ENCODE peak calls at places on chromosomes 5 and 9, in eight cellular contexts. P is stomach, G is upper lobe of left lung, F is transverse colon, S is H1, U is K562, J is HepG2, D is esophagus muscularis mucosa. M is an unnamed sample.

GRCh38 chr9:116087246-116087645 is 66.3 kb upstream of the PAPPA start:
- DNase-seq in P (peak; percentile 26), G (no peak), F (no peak), S (no peak), U (no peak), J (no peak), D (no peak), M (no peak)

GRCh38 chr9:8651830-8652229 is 852.3 kb upstream of the DMAC1 start:
- DNase-seq in P (no peak), G (no peak), F (no peak), S (no peak), U (no peak), J (no peak), D (no peak), M (no peak)

GRCh38 chr5:113163328-113163727 is 186.7 kb downstream of the DCP2 start:
- DNase-seq in P (no peak), G (no peak), F (no peak), S (no peak), U (no peak), J (no peak), D (no peak), M (no peak)

GRCh38 chr5:108606185-108606584 is 141.5 kb upstream of the FER start:
- DNase-seq in P (no peak), G (no peak), F (no peak), S (no peak), U (no peak), J (no peak), D (no peak), M (no peak)

GRCh38 chr9:109498195-109499060 is at the start of gene PTPN3:
- DNase-seq in P (peak; percentile 40), G (peak; percentile 89), F (peak; percentile 22), S (peak; percentile 61), U (no peak), J (no peak), D (no peak), M (no peak)

GRCh38 chr9:34589656-34590375 is at the start of gene CNTFR:
- DNase-seq in P (no peak), G (peak; percentile 88), F (no peak), S (no peak), U (peak; percentile 63), J (no peak), D (no peak), M (peak; percentile 82)

GRCh38 chr9:137733429-137733828 is 114.6 kb downstream of the EHMT1 start:
- DNase-seq in P (no peak), G (no peak), F (no peak), S (no peak), U (no peak), J (no peak), D (no peak), M (no peak)

GRCh38 chr9:128719919-128720605 is 3.9 kb downstream of the ZDHHC12 start:
- DNase-seq in P (no peak), G (peak; percentile 74), F (no peak), S (no peak), U (no peak), J (no peak), D (no peak), M (no peak)

GRCh38 chr9:80552931-80553330 is 981.2 kb downstream of the TLE4 start:
- DNase-seq in P (no peak), G (no peak), F (peak; percentile 7), S (no peak), U (no peak), J (no peak), D (no peak), M (peak; percentile 71)

GRCh38 chr9:16135916-16136315 is 583.1 kb downstream of the CCDC171 start:
- DNase-seq in P (no peak), G (no peak), F (no peak), S (no peak), U (no peak), J (no peak), D (no peak), M (no peak)

GRCh38 chr9:23537192-23538059 is 288.6 kb downstream of the ELAVL2 start:
- DNase-seq in P (no peak), G (no peak), F (no peak), S (peak; percentile 56), U (no peak), J (peak; percentile 2), D (no peak), M (no peak)

GRCh38 chr9:113513541-113513940 is 50.0 kb downstream of the RGS3 start:
- DNase-seq in P (no peak), G (no peak), F (no peak), S (no peak), U (no peak), J (no peak), D (no peak), M (no peak)

GRCh38 chr5:42948961-42949347 is 91.2 kb downstream of the ANXA2R start:
- DNase-seq in P (no peak), G (no peak), F (no peak), S (no peak), U (no peak), J (no peak), D (no peak), M (no peak)

GRCh38 chr9:93470391-93470790 is 17.0 kb upstream of the FAM120AOS start:
- DNase-seq in P (no peak), G (no peak), F (no peak), S (no peak), U (no peak), J (no peak), D (no peak), M (no peak)

GRCh38 chr9:93471135-93471534 is 17.8 kb upstream of the FAM120AOS start:
- DNase-seq in P (no peak), G (no peak), F (no peak), S (no peak), U (no peak), J (no peak), D (peak; percentile 2), M (no peak)

GRCh38 chr9:93475108-93475507 is 21.7 kb upstream of the FAM120AOS start:
- DNase-seq in P (no peak), G (no peak), F (no peak), S (no peak), U (no peak), J (no peak), D (no peak), M (no peak)

GRCh38 chr9:93475856-93476255 is 22.5 kb upstream of the FAM120AOS start:
- DNase-seq in P (no peak), G (no peak), F (no peak), S (no peak), U (no peak), J (no peak), D (no peak), M (no peak)

DNA sequence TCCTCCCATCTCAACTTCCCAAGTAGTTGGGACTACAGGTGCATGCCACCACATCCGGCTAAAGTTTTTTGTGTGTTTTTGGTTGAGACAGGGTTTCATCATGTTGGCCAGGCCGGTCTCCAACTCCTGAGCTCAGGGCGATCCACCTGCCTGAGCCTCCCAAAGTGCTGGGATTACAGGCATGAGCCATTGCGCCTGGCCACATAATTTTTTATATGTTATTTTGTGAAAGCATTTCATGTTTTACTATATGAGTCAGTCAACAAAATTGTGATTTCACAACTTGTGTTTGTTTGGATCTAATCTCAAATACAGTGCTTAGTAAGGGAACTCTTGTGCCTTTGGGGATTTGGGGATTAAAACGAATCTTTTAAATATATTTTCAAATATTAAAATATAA is 20.0 kb upstream of the FAM120AOS start:
- DNase-seq in P (no peak), G (no peak), F (no peak), S (no peak), U (no peak), J (no peak), D (peak; percentile 19), M (no peak)
- TF ChIP-seq POLR2AphosphoS5 in P (no peak), G (no peak), F (no peak), S (no peak), U (no peak), J (no peak), D (no peak), M (no peak)

DNA sequence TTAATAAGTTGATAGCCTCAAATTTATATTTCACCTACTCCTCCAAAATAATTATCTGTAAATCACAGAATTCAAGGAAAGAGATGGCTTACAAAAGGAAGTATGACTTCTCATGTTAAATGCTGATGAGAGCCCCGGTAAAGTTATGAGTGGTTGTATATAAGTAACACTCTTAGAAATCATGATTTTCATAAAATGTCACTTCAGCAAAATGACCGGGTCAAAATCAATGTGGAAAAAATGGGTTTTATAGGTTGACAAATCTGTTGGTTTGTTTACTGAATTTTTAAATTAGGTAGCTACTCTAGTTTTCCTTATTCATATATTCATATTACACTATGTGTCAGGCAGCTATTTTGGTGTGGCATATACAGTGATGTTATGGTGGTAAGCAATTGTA is 1131.0 kb downstream of the TAF11L14 start:
- DNase-seq in P (no peak), G (no peak), F (no peak), S (no peak), U (no peak), J (no peak), D (no peak), M (no peak)
- TF ChIP-seq EP300 in P (no peak), G (no peak), F (no peak), S (no peak), U (no peak), J (no peak), D (no peak), M (no peak)

GRCh38 chr5:132281856-132282614 is 12.2 kb upstream of the SLC22A4 start:
- DNase-seq in P (no peak), G (no peak), F (no peak), S (peak; percentile 24), U (peak; percentile 13), J (no peak), D (peak; percentile 62), M (no peak)
- TF ChIP-seq POLR2AphosphoS5 in P (no peak), G (no peak), F (no peak), S (no peak), U (no peak), J (no peak), D (no peak), M (no peak)

DNA sequence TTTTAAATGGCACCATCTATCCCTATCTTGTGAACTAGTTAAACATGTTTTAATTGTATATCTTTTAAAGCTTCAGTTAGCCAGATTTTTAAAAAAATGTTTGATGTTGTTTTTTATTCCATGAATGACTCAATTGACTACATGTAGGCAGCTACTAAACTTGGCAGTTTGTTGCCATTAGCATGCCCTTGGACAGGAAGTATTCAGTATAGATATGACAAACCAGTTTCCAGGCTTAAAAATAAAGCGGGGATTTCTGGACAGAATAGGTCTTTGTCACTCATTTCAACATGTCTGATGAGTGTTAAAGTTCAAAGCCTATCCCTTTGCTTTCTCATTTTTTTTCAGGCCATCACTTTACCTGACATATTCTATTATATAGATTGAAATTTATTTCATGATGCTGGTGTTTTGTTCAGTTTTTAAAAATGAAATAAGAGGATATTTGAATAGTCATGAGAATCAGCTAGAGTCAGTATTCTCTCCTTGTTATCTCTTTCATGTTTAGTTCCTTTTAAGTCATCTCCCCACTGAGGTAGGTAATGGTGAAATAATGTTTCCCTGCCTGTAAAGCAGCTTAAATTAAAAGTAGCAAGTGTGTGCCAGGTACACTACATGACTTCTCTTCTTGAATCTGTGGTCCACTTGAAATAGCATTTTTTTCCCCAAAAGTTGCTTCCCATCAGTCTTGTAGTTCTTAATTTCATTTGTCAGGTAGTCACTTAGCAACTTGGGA is 11.9 kb downstream of the TNFAIP8 start:
- DNase-seq in P (no peak), G (no peak), F (no peak), S (no peak), U (no peak), J (peak; percentile 39), D (no peak), M (no peak)
- TF ChIP-seq EP300 in P (no peak), G (no peak), F (no peak), S (no peak), U (no peak), J (no peak), D (no peak), M (no peak)

M was measured in sigmoid colon.